ENCODE peak calls at places on chromosomes 12 and 14, in ten cellular contexts. J is HFFc6; K is left cardiac atrium; M is HEK293T; Y is 8988T; H is Peyer's patch; N is psoas muscle; T is CD4-positive, alpha-beta T cell; Q is AG04450; Z is T-helper 2 cell. B is an unnamed sample.

GRCh38 chr14:92607251-92607650 is 93.7 kb downstream of the RIN3 start:
- DNase-seq in J (no peak), K (no peak), M (no peak), Y (no peak), H (no peak), N (no peak), T (no peak), Q (no peak), Z (no peak), B (no peak)

GRCh38 chr14:50529288-50530179 is 2.8 kb downstream of the MAP4K5 start:
- DNase-seq in J (no peak), K (no peak), M (no peak), Y (no peak), H (no peak), N (no peak), T (no peak), Q (no peak), Z (no peak), B (no peak)

GRCh38 chr12:94704452-94704871 is 54.1 kb upstream of the TMCC3 start:
- DNase-seq in J (peak; percentile 79), K (no peak), M (no peak), Y (no peak), H (no peak), N (no peak), T (no peak), Q (peak; percentile 78), Z (no peak), B (no peak)

GRCh38 chr14:36021030-36021422 is 155.5 kb downstream of the PTCSC3 start:
- DNase-seq in J (no peak), K (no peak), M (no peak), Y (no peak), H (no peak), N (no peak), T (no peak), Q (no peak), Z (peak; percentile 67), B (no peak)

GRCh38 chr12:123634142-123634561 is 523 bp downstream of the GTF2H3 start:
- DNase-seq in J (no peak), K (no peak), M (no peak), Y (no peak), H (no peak), N (no peak), T (no peak), Q (no peak), Z (no peak), B (no peak)

GRCh38 chr14:102586420-102587119 is 5.9 kb upstream of the RCOR1 start:
- DNase-seq in J (no peak), K (no peak), M (no peak), Y (no peak), H (no peak), N (no peak), T (no peak), Q (peak; percentile 53), Z (no peak), B (no peak)

GRCh38 chr14:75204106-75204505 is 27.7 kb upstream of the TMED10 start:
- DNase-seq in J (peak; percentile 57), K (no peak), M (no peak), Y (no peak), H (no peak), N (no peak), T (no peak), Q (no peak), Z (peak; percentile 57), B (no peak)

GRCh38 chr12:75623631-75624118 is 112.3 kb upstream of the KRR1 start:
- DNase-seq in J (peak; percentile 53), K (no peak), M (no peak), Y (peak; percentile 8), H (no peak), N (no peak), T (no peak), Q (no peak), Z (no peak), B (no peak)

GRCh38 chr14:76780875-76781647 is 19.8 kb downstream of the VASH1 start:
- DNase-seq in J (no peak), K (peak; percentile 41), M (no peak), Y (no peak), H (no peak), N (no peak), T (no peak), Q (no peak), Z (no peak), B (no peak)

GRCh38 chr14:95508377-95508776 is 8.1 kb downstream of the SYNE3 start:
- DNase-seq in J (no peak), K (no peak), M (no peak), Y (no peak), H (no peak), N (no peak), T (no peak), Q (no peak), Z (no peak), B (no peak)

GRCh38 chr12:42468341-42468821 is 121.2 kb downstream of the PRICKLE1 start:
- DNase-seq in J (no peak), K (peak; percentile 34), M (no peak), Y (no peak), H (no peak), N (no peak), T (no peak), Q (no peak), Z (peak; percentile 14), B (no peak)

GRCh38 chr12:132824053-132824452 is 4.6 kb downstream of the GOLGA3 start:
- DNase-seq in J (no peak), K (no peak), M (no peak), Y (no peak), H (no peak), N (no peak), T (no peak), Q (no peak), Z (no peak), B (no peak)

GRCh38 chr14:100375273-100375962 is 52.3 kb downstream of the SLC25A47 start:
- DNase-seq in J (peak; percentile 78), K (peak; percentile 90), M (no peak), Y (no peak), H (peak; percentile 61), N (peak; percentile 83), T (no peak), Q (peak; percentile 96), Z (peak; percentile 47), B (peak; percentile 52)

GRCh38 chr12:113439606-113440030 is 17.4 kb downstream of the SDSL start:
- DNase-seq in J (peak; percentile 30), K (no peak), M (peak; percentile 73), Y (peak; percentile 51), H (no peak), N (no peak), T (no peak), Q (no peak), Z (no peak), B (no peak)

GRCh38 chr12:59382678-59383425 is 213.0 kb upstream of the SLC16A7 start:
- DNase-seq in J (no peak), K (no peak), M (no peak), Y (no peak), H (no peak), N (no peak), T (no peak), Q (no peak), Z (peak; percentile 23), B (no peak)

GRCh38 chr14:23182372-23183014 is 967 bp downstream of the SLC7A8 start:
- DNase-seq in J (no peak), K (peak; percentile 41), M (peak; percentile 55), Y (no peak), H (peak; percentile 67), N (peak; percentile 66), T (peak; percentile 46), Q (no peak), Z (peak; percentile 41), B (no peak)

GRCh38 chr12:27821259-27821973 is 41.4 kb upstream of the MANSC4 start:
- DNase-seq in J (peak; percentile 75), K (no peak), M (peak; percentile 71), Y (no peak), H (peak; percentile 51), N (no peak), T (no peak), Q (peak; percentile 56), Z (peak; percentile 62), B (no peak)

GRCh38 chr12:42958271-42958674 is 368.7 kb upstream of the PRICKLE1 start:
- DNase-seq in J (no peak), K (no peak), M (no peak), Y (no peak), H (no peak), N (no peak), T (no peak), Q (no peak), Z (no peak), B (no peak)

GRCh38 chr14:23910081-23910875 is 43.3 kb upstream of the DHRS4 start:
- DNase-seq in J (peak; percentile 73), K (no peak), M (peak; percentile 80), Y (peak; percentile 41), H (peak; percentile 62), N (no peak), T (no peak), Q (peak; percentile 3), Z (no peak), B (no peak)

GRCh38 chr12:79837575-79837974 is 97.3 kb downstream of the PPP1R12A start:
- DNase-seq in J (no peak), K (no peak), M (no peak), Y (no peak), H (no peak), N (no peak), T (no peak), Q (no peak), Z (no peak), B (no peak)

GRCh38 chr14:70716958-70717357 is 75.2 kb downstream of the TTC9 start:
- DNase-seq in J (no peak), K (no peak), M (no peak), Y (no peak), H (no peak), N (no peak), T (no peak), Q (no peak), Z (no peak), B (no peak)